ENCODE peak calls at places on chromosomes 11 and 22, in five cellular contexts. Y is colonic mucosa, H is GM13977, A is tibial nerve, X is uterus. K is an unnamed sample.

GRCh38 chr22:37905534-37906363 is at the start of gene MICALL1:
- DNase-seq in Y (peak; percentile 72), H (peak; percentile 97), A (peak; percentile 23), X (peak; percentile 81), K (peak; percentile 66)

GRCh38 chr22:38098410-38099249 is 11.9 kb downstream of the BAIAP2L2 start:
- DNase-seq in Y (no peak), H (no peak), A (no peak), X (no peak), K (no peak)

GRCh38 chr22:40325315-40325714 is 21.0 kb upstream of the ADSL start:
- DNase-seq in Y (no peak), H (peak; percentile 61), A (no peak), X (no peak), K (peak; percentile 91)

GRCh38 chr11:1873048-1873812 is 18.5 kb downstream of the PRR33 start:
- DNase-seq in Y (no peak), H (no peak), A (peak; percentile 54), X (no peak), K (no peak)

GRCh38 chr11:10758959-10759358 is 7.9 kb downstream of the CTR9 start:
- DNase-seq in Y (no peak), H (no peak), A (no peak), X (no peak), K (no peak)

GRCh38 chr11:128499613-128500213 is 87.6 kb downstream of the ETS1 start:
- DNase-seq in Y (no peak), H (no peak), A (no peak), X (no peak), K (no peak)

GRCh38 chr11:128921790-128922189 is 20.9 kb downstream of the TP53AIP1 start:
- DNase-seq in Y (no peak), H (no peak), A (no peak), X (no peak), K (peak; percentile 7)

GRCh38 chr11:69307421-69307820 is 13.5 kb downstream of the MYEOV start:
- DNase-seq in Y (no peak), H (no peak), A (no peak), X (no peak), K (no peak)

GRCh38 chr11:108647387-108647700 is 17.5 kb upstream of the DDX10 start:
- DNase-seq in Y (no peak), H (no peak), A (no peak), X (no peak), K (no peak)

GRCh38 chr11:118081241-118081958 is 4.5 kb downstream of the TMPRSS4 start:
- DNase-seq in Y (no peak), H (no peak), A (no peak), X (no peak), K (peak; percentile 23)

GRCh38 chr22:33717694-33718396 is 202.4 kb downstream of the LARGE1 start:
- DNase-seq in Y (no peak), H (no peak), A (no peak), X (no peak), K (no peak)

GRCh38 chr11:70790671-70791300 is 392.5 kb downstream of the CTTN start:
- DNase-seq in Y (no peak), H (no peak), A (no peak), X (no peak), K (no peak)
- TF ChIP-seq CTCF in Y (no peak), H (no peak), A (no peak), X (no peak), K (no peak)

GRCh38 chr11:123650901-123651300 is 3.5 kb downstream of the SCN3B start:
- DNase-seq in Y (no peak), H (no peak), A (no peak), X (no peak), K (no peak)

GRCh38 chr11:123653997-123654565 is 343 bp downstream of the SCN3B start:
- DNase-seq in Y (peak; percentile 39), H (peak; percentile 74), A (no peak), X (peak; percentile 50), K (peak; percentile 32)

GRCh38 chr11:123653405-123653996 is 923 bp downstream of the SCN3B start:
- DNase-seq in Y (no peak), H (no peak), A (no peak), X (no peak), K (no peak)

GRCh38 chr11:123659311-123659710 is 4.9 kb upstream of the SCN3B start:
- DNase-seq in Y (no peak), H (no peak), A (no peak), X (no peak), K (no peak)

DNA sequence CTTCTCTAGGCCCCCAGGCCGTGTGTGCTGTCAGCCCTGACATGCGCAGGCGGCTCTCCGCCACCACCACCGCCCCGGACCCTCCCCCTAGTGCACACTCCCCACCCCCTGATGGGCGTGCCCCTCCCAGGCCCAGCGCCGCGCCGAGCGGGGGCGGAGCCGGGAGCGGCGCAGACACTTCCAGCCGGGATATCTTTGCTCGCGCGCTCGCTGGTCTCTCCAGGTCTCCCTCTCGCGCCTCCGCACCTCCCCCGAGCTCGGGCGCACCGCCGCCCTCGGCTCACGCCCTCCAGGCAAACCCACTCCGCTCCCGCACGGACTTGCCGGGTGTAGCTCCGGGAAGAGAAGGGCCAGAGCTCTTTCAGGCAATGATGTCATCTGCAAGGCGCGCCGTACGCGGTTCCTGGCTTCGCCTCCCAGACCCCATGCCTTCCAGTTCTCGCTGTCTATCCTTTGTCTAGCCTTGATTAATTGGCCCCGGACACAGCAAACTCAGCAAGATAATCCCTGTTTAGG is at the start of gene SCN3B:
- DNase-seq in Y (peak; percentile 73), H (peak; percentile 64), A (no peak), X (peak; percentile 63), K (peak; percentile 13)
- TF ChIP-seq CTCF in Y (no peak), H (no peak), A (no peak), X (no peak), K (no peak)

GRCh38 chr11:61587951-61588695 is 7.2 kb upstream of the SYT7 start:
- DNase-seq in Y (peak; percentile 90), H (peak; percentile 69), A (peak; percentile 16), X (peak; percentile 84), K (peak; percentile 73)
- TF ChIP-seq CTCF in Y (no peak), H (no peak), A (no peak), X (no peak), K (no peak)

DNA sequence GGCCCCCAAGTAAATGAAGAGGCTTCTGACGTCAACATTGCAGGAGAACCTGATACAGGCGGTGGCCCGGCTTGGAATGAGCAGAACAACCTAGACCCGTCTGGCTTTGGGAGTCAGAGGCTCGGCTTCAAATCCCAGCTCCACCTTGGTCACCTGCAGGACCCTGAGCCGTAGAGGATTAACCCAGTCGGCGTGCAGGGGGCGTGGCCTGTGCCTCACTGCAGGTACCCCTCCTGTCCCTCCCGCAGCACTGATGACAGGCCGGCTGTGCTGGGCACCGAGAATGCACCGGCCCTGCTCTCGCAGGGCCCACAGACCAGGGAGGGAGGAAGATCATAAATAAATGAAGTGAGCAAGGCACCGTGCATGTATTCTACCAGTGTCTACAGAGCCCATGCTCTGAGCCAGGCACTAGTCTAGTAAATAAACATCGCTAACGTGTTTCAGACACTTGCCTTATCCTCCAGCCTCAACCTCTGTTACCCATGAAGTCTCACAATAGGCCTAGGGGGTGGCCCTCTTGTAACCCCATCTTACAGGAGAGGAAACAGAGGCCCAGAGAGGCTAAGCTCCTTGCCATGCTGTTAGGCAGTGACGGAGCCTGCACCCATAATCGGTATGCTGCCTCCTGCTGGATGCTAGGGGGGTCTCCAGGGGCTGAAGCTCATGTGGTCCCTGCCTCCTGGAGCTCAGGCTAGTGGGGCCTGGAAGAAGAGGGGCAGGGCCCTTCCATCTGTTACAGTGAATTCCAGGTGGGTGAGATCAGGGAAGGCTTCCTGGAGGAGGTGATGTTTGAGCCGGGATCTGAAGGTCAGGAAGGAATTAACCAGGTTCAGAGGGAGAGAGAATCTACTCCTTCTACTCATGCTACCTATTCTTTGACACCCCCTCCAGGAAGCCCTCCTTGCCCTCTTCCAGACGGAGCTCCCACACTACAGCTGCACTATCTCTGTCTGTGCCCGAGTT is 53.4 kb downstream of the RTL6 start:
- DNase-seq in Y (no peak), H (no peak), A (no peak), X (no peak), K (peak; percentile 11)
- TF ChIP-seq CTCF in Y (no peak), H (peak; percentile 18), A (no peak), X (no peak), K (no peak)

DNA sequence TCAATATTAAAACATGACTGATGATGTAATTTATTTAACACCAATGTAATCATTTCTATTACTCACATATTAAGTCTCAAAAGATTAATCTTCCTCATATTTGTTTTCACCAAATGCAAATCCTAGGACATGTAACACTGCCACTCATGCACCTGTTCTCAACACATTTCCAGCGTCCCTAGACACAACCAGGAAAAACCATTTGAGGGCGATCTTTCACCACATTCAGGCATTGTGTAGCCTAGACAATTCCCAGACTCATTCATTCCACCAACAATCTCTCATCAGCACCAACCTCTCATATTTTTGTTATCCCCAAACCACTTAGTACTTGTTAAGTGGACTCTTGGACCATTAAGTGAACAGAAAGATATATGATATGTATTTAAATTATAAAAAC is 66.1 kb downstream of the SLC36A4 start:
- DNase-seq in Y (no peak), H (no peak), A (no peak), X (no peak), K (no peak)
- TF ChIP-seq CTCF in Y (no peak), H (peak; percentile 20), A (no peak), X (no peak), K (no peak)